ENCODE peak calls at places on chromosomes 6 and 20, in six cellular contexts. A, V, N, I, M and G are unnamed samples.
A peak's percentile ranks its signal among the peaks of the same experiment; 100 is the strongest.

GRCh38 chr20:44098657-44099056 is 88.3 kb downstream of the JPH2 start:
- DNase-seq in A (no peak), I (no peak), M (no peak), N (no peak), V (no peak), G (no peak)

GRCh38 chr6:107560657-107561056 is 70.7 kb downstream of the SOBP start:
- DNase-seq in A (no peak), V (no peak), I (no peak), M (peak; percentile 2), N (peak; percentile 68), G (no peak)

GRCh38 chr20:51326241-51326819 is 216.2 kb downstream of the NFATC2 start:
- DNase-seq in A (peak; percentile 37), M (peak; percentile 32), I (no peak), V (peak; percentile 51), N (peak; percentile 30), G (peak; percentile 37)

GRCh38 chr20:8227293-8227692 is 95.2 kb downstream of the PLCB1 start:
- DNase-seq in V (no peak), I (no peak), N (no peak), M (no peak), A (no peak), G (no peak)

GRCh38 chr6:127290391-127290963 is 23.8 kb downstream of the RNF146 start:
- DNase-seq in N (no peak), M (no peak), A (no peak), V (no peak), I (no peak), G (no peak)

GRCh38 chr6:157456524-157456829 is 75.5 kb downstream of the ZDHHC14 start:
- DNase-seq in N (no peak), M (no peak), I (no peak), V (peak; percentile 41), A (no peak), G (peak; percentile 21)

GRCh38 chr6:157586476-157587126 is 205.6 kb downstream of the ZDHHC14 start:
- DNase-seq in V (no peak), I (no peak), M (no peak), N (no peak), A (no peak), G (no peak)

GRCh38 chr6:112522600-112522999 is 175.5 kb downstream of the RFPL4B start:
- DNase-seq in M (no peak), V (no peak), A (no peak), I (no peak), N (no peak), G (no peak)

GRCh38 chr6:168035661-168036616 is 38.5 kb downstream of the KIF25 start:
- DNase-seq in N (no peak), I (no peak), V (peak; percentile 60), M (peak; percentile 4), A (no peak), G (no peak)

GRCh38 chr6:4162345-4162744 is 27.0 kb upstream of the ECI2 start:
- DNase-seq in M (no peak), I (no peak), N (no peak), V (no peak), A (no peak), G (no peak)

GRCh38 chr20:49318430-49319203 is 40.8 kb upstream of the ZNFX1 start:
- DNase-seq in N (peak; percentile 19), V (peak; percentile 17), I (no peak), M (no peak), A (no peak), G (no peak)

GRCh38 chr6:145732788-145733187 is 2.5 kb downstream of the EPM2A start:
- DNase-seq in V (no peak), N (no peak), I (no peak), M (no peak), A (no peak), G (no peak)

GRCh38 chr20:15555913-15556312 is 1017.3 kb downstream of the KIF16B start:
- DNase-seq in N (no peak), A (no peak), M (no peak), I (no peak), V (no peak), G (no peak)

GRCh38 chr6:129598244-129599187 is 111.5 kb downstream of the ARHGAP18 start:
- DNase-seq in V (peak; percentile 89), N (peak; percentile 52), I (no peak), M (peak; percentile 63), A (peak; percentile 45), G (peak; percentile 28)

GRCh38 chr6:98724537-98724936 is 109.8 kb upstream of the POU3F2 start:
- DNase-seq in N (no peak), I (no peak), A (no peak), V (no peak), M (no peak), G (no peak)

GRCh38 chr6:26536571-26537159 is 1.5 kb upstream of the HMGN4 start:
- DNase-seq in N (peak; percentile 32), V (peak; percentile 48), I (no peak), M (peak; percentile 44), A (peak; percentile 20), G (no peak)

GRCh38 chr20:49880724-49881445 is 34.4 kb downstream of the SPATA2 start:
- DNase-seq in M (no peak), N (no peak), V (no peak), A (no peak), I (no peak), G (no peak)

GRCh38 chr6:40907198-40907701 is 131.8 kb downstream of the UNC5CL start:
- DNase-seq in N (peak; percentile 96), M (peak; percentile 72), V (peak; percentile 70), I (no peak), A (no peak), G (no peak)

GRCh38 chr6:153001767-153002612 is 519 bp downstream of the MTRF1L start:
- DNase-seq in A (no peak), V (peak; percentile 47), N (no peak), M (no peak), I (no peak), G (no peak)

GRCh38 chr6:47789553-47789952 is 7.7 kb downstream of the OPN5 start:
- DNase-seq in M (no peak), N (peak; percentile 11), A (no peak), V (no peak), I (no peak), G (no peak)

GRCh38 chr6:7505196-7505699 is 36.2 kb upstream of the DSP start:
- DNase-seq in V (peak; percentile 29), N (peak; percentile 69), M (peak; percentile 79), A (peak; percentile 26), I (no peak), G (no peak)

GRCh38 chr6:166463363-166464067 is 80.8 kb upstream of the MPC1 start:
- DNase-seq in M (no peak), A (no peak), N (no peak), I (no peak), V (no peak), G (no peak)

GRCh38 chr20:52494244-52494643 is 302.7 kb upstream of the ZFP64 start:
- DNase-seq in A (peak; percentile 73), I (no peak), N (no peak), M (peak; percentile 14), V (peak; percentile 94), G (no peak)

GRCh38 chr20:353166-353565 is 6.3 kb downstream of the NRSN2 start:
- DNase-seq in A (no peak), I (no peak), M (no peak), N (no peak), V (no peak), G (no peak)

GRCh38 chr6:148134566-148134965 is 208.1 kb upstream of the SASH1 start:
- DNase-seq in N (no peak), A (no peak), V (no peak), M (no peak), I (no peak), G (no peak)

GRCh38 chr6:8387942-8388437 is 47.4 kb downstream of the SLC35B3 start:
- DNase-seq in A (no peak), V (no peak), M (no peak), N (no peak), I (no peak), G (no peak)

GRCh38 chr6:44105146-44105545 is 22.1 kb downstream of the MRPL14 start:
- DNase-seq in M (no peak), I (no peak), N (no peak), V (no peak), A (no peak), G (no peak)

GRCh38 chr6:72864799-72865198 is 242.9 kb downstream of the KCNQ5 start:
- DNase-seq in N (no peak), V (no peak), I (no peak), A (no peak), M (no peak), G (no peak)

GRCh38 chr6:22612241-22612640 is 42.9 kb downstream of the HDGFL1 start:
- DNase-seq in A (no peak), N (no peak), M (no peak), V (no peak), I (no peak), G (no peak)

GRCh38 chr20:45341939-45342862 is 6.0 kb downstream of the SDC4 start:
- DNase-seq in I (no peak), V (peak; percentile 65), A (peak; percentile 34), N (peak; percentile 67), M (peak; percentile 51), G (no peak)